ENCODE peak calls at places on chromosomes 7 and 10, in six cellular contexts. R, S, G, D, F and B are unnamed samples.

GRCh38 chr7:68821846-68822245 is 776.4 kb upstream of the AUTS2 start:
- DNase-seq in R (no peak), S (no peak), G (no peak), D (no peak), F (no peak), B (no peak)

GRCh38 chr10:81216949-81217348 is 658.0 kb upstream of the NRG3 start:
- DNase-seq in R (no peak), S (no peak), G (no peak), D (no peak), F (no peak), B (no peak)

GRCh38 chr10:52466464-52466863 is 152.4 kb downstream of the DKK1 start:
- DNase-seq in R (peak), S (no peak), G (no peak), D (no peak), F (no peak), B (no peak)

GRCh38 chr10:21517983-21518628 is 7.4 kb downstream of the SKIDA1 start:
- DNase-seq in R (no peak), S (no peak), G (no peak), D (no peak), F (no peak), B (no peak)

GRCh38 chr10:70655316-70655715 is 17.0 kb upstream of the ADAMTS14 start:
- DNase-seq in R (no peak), S (no peak), G (no peak), D (no peak), F (no peak), B (no peak)

GRCh38 chr7:142459557-142459963 is 201.7 kb upstream of the PRSS58 start:
- DNase-seq in R (no peak), S (peak), G (no peak), D (peak), F (peak), B (no peak)

GRCh38 chr10:6239213-6239991 is 36.7 kb downstream of the PFKFB3 start:
- DNase-seq in R (no peak), S (no peak), G (peak), D (peak), F (peak), B (peak)

GRCh38 chr10:79052311-79053080 is 16.3 kb upstream of the ZMIZ1 start:
- DNase-seq in R (peak), S (no peak), G (no peak), D (no peak), F (no peak), B (no peak)

GRCh38 chr7:55509322-55509721 is 63.0 kb downstream of the VOPP1 start:
- DNase-seq in R (no peak), S (no peak), G (no peak), D (no peak), F (no peak), B (peak)

GRCh38 chr7:115910541-115911164 is 119.9 kb downstream of the TFEC start:
- DNase-seq in R (no peak), S (no peak), G (no peak), D (peak), F (peak), B (peak)

GRCh38 chr7:156969972-156970420 is 20.5 kb downstream of the NOM1 start:
- DNase-seq in R (no peak), S (no peak), G (no peak), D (no peak), F (no peak), B (no peak)

GRCh38 chr10:79349766-79350406 is 2.6 kb downstream of the PPIF start:
- DNase-seq in R (no peak), S (no peak), G (no peak), D (no peak), F (no peak), B (no peak)

GRCh38 chr7:80635533-80635932 is 2.9 kb upstream of the CD36 start:
- DNase-seq in R (no peak), S (no peak), G (no peak), D (no peak), F (peak), B (no peak)

GRCh38 chr10:100709655-100710054 is 35.7 kb upstream of the PAX2 start:
- DNase-seq in R (no peak), S (no peak), G (no peak), D (no peak), F (no peak), B (no peak)

GRCh38 chr7:12638851-12639467 is 48.5 kb upstream of the ARL4A start:
- DNase-seq in R (no peak), S (no peak), G (no peak), D (peak), F (peak), B (no peak)

GRCh38 chr7:111532625-111533024 is 29.7 kb downstream of the IMMP2L start:
- DNase-seq in R (peak), S (no peak), G (no peak), D (no peak), F (no peak), B (no peak)

GRCh38 chr7:84837405-84837804 is 349.5 kb downstream of the SEMA3D start:
- DNase-seq in R (no peak), S (no peak), G (no peak), D (no peak), F (no peak), B (no peak)

GRCh38 chr7:96728139-96728538 is 18.5 kb upstream of the SEM1 start:
- DNase-seq in R (no peak), S (no peak), G (no peak), D (no peak), F (no peak), B (no peak)

GRCh38 chr10:84996580-84996979 is 668.2 kb downstream of the CCSER2 start:
- DNase-seq in R (no peak), S (no peak), G (no peak), D (no peak), F (no peak), B (no peak)

GRCh38 chr7:4434306-4434705 is 247.8 kb upstream of the FOXK1 start:
- DNase-seq in R (no peak), S (peak), G (no peak), D (no peak), F (no peak), B (no peak)

GRCh38 chr7:37494940-37495339 is 46.3 kb upstream of the ELMO1 start:
- DNase-seq in R (no peak), S (no peak), G (no peak), D (no peak), F (no peak), B (no peak)

GRCh38 chr7:157792241-157792950 is 455.6 kb downstream of the DNAJB6 start:
- DNase-seq in R (no peak), S (no peak), G (no peak), D (no peak), F (no peak), B (no peak)

GRCh38 chr7:14570750-14571607 is 331.6 kb downstream of the DGKB start:
- DNase-seq in R (no peak), S (no peak), G (no peak), D (no peak), F (no peak), B (no peak)

GRCh38 chr10:117668351-117669008 is 125.9 kb downstream of the EMX2 start:
- DNase-seq in R (no peak), S (no peak), G (no peak), D (no peak), F (no peak), B (no peak)

GRCh38 chr7:12475362-12476063 is 71.8 kb upstream of the VWDE start:
- DNase-seq in R (no peak), S (no peak), G (no peak), D (peak), F (no peak), B (peak)

GRCh38 chr7:151206914-151207313 is 3.4 kb downstream of the H2BK1 start:
- DNase-seq in R (no peak), S (peak), G (no peak), D (no peak), F (no peak), B (peak)

GRCh38 chr7:44639701-44640321 is 33.4 kb downstream of the OGDH start:
- DNase-seq in R (no peak), S (peak), G (no peak), D (peak), F (peak), B (peak)

GRCh38 chr7:23011222-23011924 is 2.6 kb downstream of the HYCC1 start:
- DNase-seq in R (no peak), S (no peak), G (no peak), D (no peak), F (no peak), B (no peak)

GRCh38 chr7:30148951-30149459 is 14.2 kb downstream of the MTURN start:
- DNase-seq in R (no peak), S (no peak), G (no peak), D (no peak), F (no peak), B (no peak)

DNA sequence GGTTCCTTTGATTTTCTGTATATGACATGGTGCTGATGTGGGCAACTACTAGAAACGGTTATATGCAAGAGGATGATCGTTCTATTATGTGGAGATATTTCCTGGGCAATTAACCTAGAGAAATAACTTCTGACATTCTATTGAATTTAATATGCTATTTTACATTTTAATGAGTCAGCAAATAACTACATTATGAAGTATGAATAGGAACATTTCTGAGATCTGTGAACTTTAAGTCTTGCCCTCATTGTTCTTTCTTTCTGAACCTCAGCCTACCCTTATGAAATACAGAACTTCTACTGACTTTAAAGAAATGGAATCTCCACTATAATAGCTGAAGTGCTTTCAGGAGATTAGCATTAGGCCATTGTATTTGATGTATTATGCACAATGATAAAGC is 59.6 kb downstream of the ZNF800 start:
- DNase-seq in R (no peak), S (no peak), G (no peak), D (no peak), F (no peak), B (no peak)
- H3K4me3 ChIP-seq in R (no peak), S (no peak), G (no peak), D (no peak), F (no peak), B (no peak)

GRCh38 chr7:17297243-17297642 is 1.2 kb upstream of the AHR start:
- DNase-seq in R (no peak), S (no peak), G (no peak), D (no peak), F (no peak), B (no peak)
- H3K4me3 ChIP-seq in R (no peak), S (no peak), G (no peak), D (peak), F (no peak), B (no peak)

GRCh38 chr7:134547738-134548054 is 1.2 kb upstream of the AKR1B15 start:
- DNase-seq in R (peak), S (peak), G (peak), D (no peak), F (peak), B (no peak)
- H3K4me3 ChIP-seq in R (peak), S (peak), G (no peak), D (peak), F (peak), B (peak)

GRCh38 chr10:98310721-98311120 is 42.7 kb upstream of the LOXL4 start:
- DNase-seq in R (no peak), S (no peak), G (no peak), D (no peak), F (no peak), B (no peak)

GRCh38 chr10:98308602-98309365 is 40.8 kb upstream of the LOXL4 start:
- DNase-seq in R (no peak), S (peak), G (no peak), D (no peak), F (no peak), B (no peak)

GRCh38 chr10:98307916-98308315 is 39.9 kb upstream of the LOXL4 start:
- DNase-seq in R (no peak), S (no peak), G (no peak), D (no peak), F (no peak), B (no peak)

GRCh38 chr10:98312349-98312748 is 44.4 kb upstream of the LOXL4 start:
- DNase-seq in R (no peak), S (no peak), G (no peak), D (no peak), F (no peak), B (no peak)

GRCh38 chr10:98309366-98310355 is 41.7 kb upstream of the LOXL4 start:
- DNase-seq in R (peak), S (peak), G (no peak), D (peak), F (peak), B (peak)
- H3K4me3 ChIP-seq in R (peak), S (peak), G (no peak), D (no peak), F (no peak), B (peak)

DNA sequence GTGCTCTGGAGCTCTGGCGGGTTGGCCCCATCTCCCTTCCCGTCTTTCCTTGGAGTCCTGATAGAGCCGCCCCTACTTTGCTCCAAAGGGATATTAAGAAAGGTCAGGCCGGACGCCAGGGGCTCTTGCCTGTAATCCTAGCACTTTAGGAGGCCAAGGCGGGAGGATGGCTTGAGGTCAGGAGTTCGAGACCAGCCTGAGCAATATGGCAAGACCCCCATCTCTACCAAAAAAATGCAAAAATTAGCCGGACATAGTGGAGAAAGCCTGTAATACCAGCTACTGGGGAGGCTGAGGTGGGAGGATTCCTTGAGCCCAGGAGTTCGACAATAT is 313 bp upstream of the MLXIPL start:
- DNase-seq in R (no peak), S (no peak), G (no peak), D (no peak), F (no peak), B (no peak)
- H3K4me3 ChIP-seq in R (peak), S (peak), G (no peak), D (no peak), F (no peak), B (no peak)

GRCh38 chr10:132158810-132159209 is 27.9 kb upstream of the DPYSL4 start:
- DNase-seq in R (no peak), S (no peak), G (peak), D (no peak), F (no peak), B (no peak)
- H3K4me3 ChIP-seq in R (no peak), S (no peak), G (peak), D (no peak), F (no peak), B (no peak)

DNA sequence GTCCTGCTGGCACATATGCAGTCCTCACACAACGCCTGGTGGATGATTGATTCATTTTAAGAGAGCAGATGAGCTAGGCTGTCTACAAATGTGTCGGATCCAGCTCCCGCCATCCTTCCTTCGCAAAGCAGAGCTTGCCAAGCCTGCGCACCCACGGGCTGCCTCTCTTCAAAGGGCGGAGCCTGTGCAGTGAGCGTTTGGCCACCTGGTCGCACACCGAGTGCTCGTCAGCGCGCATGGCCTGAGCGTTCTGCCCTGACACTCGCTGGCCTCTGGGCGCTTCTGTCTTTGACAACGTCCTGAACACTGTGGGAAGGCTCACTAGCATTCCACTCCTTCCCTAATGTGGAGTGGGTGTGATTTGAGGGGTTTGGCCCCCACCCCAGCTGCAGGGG is 47.1 kb upstream of the TMEM72 start:
- DNase-seq in R (peak), S (no peak), G (no peak), D (no peak), F (no peak), B (no peak)
- H3K4me3 ChIP-seq in R (peak), S (no peak), G (peak), D (no peak), F (peak), B (no peak)

DNA sequence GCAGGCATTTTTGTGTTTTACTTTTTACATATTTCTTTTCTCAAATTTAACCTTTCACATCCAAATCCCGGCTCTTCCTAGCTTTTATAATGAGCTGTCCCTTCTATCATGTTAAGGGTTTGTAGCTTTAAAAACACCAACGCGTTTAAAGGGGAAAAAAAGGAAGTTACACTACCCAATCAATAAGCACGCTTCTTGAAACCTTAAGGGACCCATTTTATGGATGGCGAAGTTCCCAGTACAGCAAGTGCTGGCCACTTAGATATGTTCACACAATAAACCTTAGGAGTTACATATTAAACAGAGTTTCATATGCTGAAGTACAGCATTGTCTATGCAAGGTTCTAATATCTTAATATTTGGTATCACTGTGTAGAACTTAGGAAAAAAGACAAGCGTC is 1.8 kb downstream of the GNG11 start:
- DNase-seq in R (no peak), S (no peak), G (no peak), D (no peak), F (no peak), B (no peak)
- H3K4me3 ChIP-seq in R (peak), S (no peak), G (no peak), D (no peak), F (peak), B (peak)

GRCh38 chr7:6615853-6616555 is 594 bp downstream of the ZNF853 start:
- DNase-seq in R (no peak), S (peak), G (no peak), D (no peak), F (no peak), B (no peak)
- H3K4me3 ChIP-seq in R (peak), S (peak), G (peak), D (no peak), F (peak), B (peak)